ENCODE peak calls at places on chromosomes 1 and 21, in nine cellular contexts. One of them, this sample, is unnamed.

GRCh38 chr1:86866665-86867064 is 47.3 kb downstream of the SELENOF start:
- DNase-seq in IMR-90: peak; percentile 87
- DNase-seq in GM23248: peak; percentile 75
- DNase-seq in SK-N-SH: no peak
- DNase-seq in stomach: no peak
- DNase-seq in cardiac fibroblast: peak; percentile 85
- DNase-seq in transverse colon: no peak
- DNase-seq in pancreas: no peak
- DNase-seq in fibroblast of the aortic adventitia: peak; percentile 62
- DNase-seq in this sample: peak; percentile 85

GRCh38 chr1:225848044-225848955 is 33.9 kb downstream of the TMEM63A start:
- DNase-seq in transverse colon: no peak
- DNase-seq in pancreas: peak; percentile 54
- DNase-seq in fibroblast of the aortic adventitia: no peak
- DNase-seq in stomach: no peak
- DNase-seq in GM23248: peak; percentile 19
- DNase-seq in SK-N-SH: no peak
- DNase-seq in IMR-90: peak; percentile 56
- DNase-seq in cardiac fibroblast: no peak
- DNase-seq in this sample: peak; percentile 65

GRCh38 chr1:91732291-91732953 is 153.5 kb downstream of the TGFBR3 start:
- DNase-seq in stomach: no peak
- DNase-seq in pancreas: no peak
- DNase-seq in SK-N-SH: no peak
- DNase-seq in transverse colon: no peak
- DNase-seq in GM23248: peak; percentile 91
- DNase-seq in cardiac fibroblast: peak; percentile 67
- DNase-seq in IMR-90: peak; percentile 91
- DNase-seq in fibroblast of the aortic adventitia: peak; percentile 63
- DNase-seq in this sample: peak; percentile 91

GRCh38 chr1:94258873-94259331 is 21.5 kb upstream of the ARHGAP29 start:
- DNase-seq in cardiac fibroblast: peak; percentile 98
- DNase-seq in pancreas: no peak
- DNase-seq in GM23248: peak; percentile 93
- DNase-seq in fibroblast of the aortic adventitia: peak; percentile 98
- DNase-seq in IMR-90: peak; percentile 92
- DNase-seq in SK-N-SH: peak; percentile 31
- DNase-seq in transverse colon: peak; percentile 26
- DNase-seq in stomach: no peak
- DNase-seq in this sample: peak; percentile 96

GRCh38 chr21:45390121-45390751 is 14.7 kb upstream of the COL18A1 start:
- DNase-seq in cardiac fibroblast: no peak
- DNase-seq in SK-N-SH: no peak
- DNase-seq in transverse colon: no peak
- DNase-seq in GM23248: no peak
- DNase-seq in fibroblast of the aortic adventitia: no peak
- DNase-seq in pancreas: peak; percentile 49
- DNase-seq in IMR-90: no peak
- DNase-seq in stomach: no peak
- DNase-seq in this sample: no peak

GRCh38 chr1:170494369-170494768 is 37.6 kb upstream of the GORAB start:
- DNase-seq in pancreas: no peak
- DNase-seq in fibroblast of the aortic adventitia: peak; percentile 86
- DNase-seq in GM23248: no peak
- DNase-seq in SK-N-SH: no peak
- DNase-seq in transverse colon: peak; percentile 42
- DNase-seq in cardiac fibroblast: peak; percentile 63
- DNase-seq in IMR-90: peak; percentile 45
- DNase-seq in stomach: no peak
- DNase-seq in this sample: peak; percentile 23

GRCh38 chr1:41280189-41281032 is 38.3 kb upstream of the SCMH1 start:
- DNase-seq in transverse colon: no peak
- DNase-seq in fibroblast of the aortic adventitia: no peak
- DNase-seq in GM23248: no peak
- DNase-seq in cardiac fibroblast: no peak
- DNase-seq in stomach: no peak
- DNase-seq in IMR-90: no peak
- DNase-seq in pancreas: no peak
- DNase-seq in SK-N-SH: no peak
- DNase-seq in this sample: no peak

GRCh38 chr1:236280438-236281285 is 1.1 kb downstream of the ERO1B start:
- DNase-seq in IMR-90: no peak
- DNase-seq in GM23248: no peak
- DNase-seq in stomach: no peak
- DNase-seq in SK-N-SH: peak; percentile 23
- DNase-seq in cardiac fibroblast: no peak
- DNase-seq in fibroblast of the aortic adventitia: no peak
- DNase-seq in pancreas: peak; percentile 67
- DNase-seq in transverse colon: peak; percentile 12
- DNase-seq in this sample: no peak

GRCh38 chr1:44775930-44776748 is 799 bp downstream of the RPS8 start:
- DNase-seq in SK-N-SH: no peak
- DNase-seq in GM23248: peak; percentile 49
- DNase-seq in cardiac fibroblast: peak; percentile 36
- DNase-seq in stomach: no peak
- DNase-seq in transverse colon: peak; percentile 42
- DNase-seq in IMR-90: no peak
- DNase-seq in fibroblast of the aortic adventitia: peak; percentile 32
- DNase-seq in pancreas: peak; percentile 60
- DNase-seq in this sample: no peak

GRCh38 chr1:59266180-59266926 is 30.5 kb upstream of the FGGY start:
- DNase-seq in transverse colon: no peak
- DNase-seq in pancreas: no peak
- DNase-seq in IMR-90: no peak
- DNase-seq in cardiac fibroblast: no peak
- DNase-seq in GM23248: no peak
- DNase-seq in SK-N-SH: no peak
- DNase-seq in stomach: no peak
- DNase-seq in fibroblast of the aortic adventitia: no peak
- DNase-seq in this sample: no peak

GRCh38 chr1:143720087-143721023 is 251.4 kb downstream of the FAM72C start:
- DNase-seq in SK-N-SH: no peak
- DNase-seq in transverse colon: peak; percentile 44
- DNase-seq in cardiac fibroblast: no peak
- DNase-seq in IMR-90: peak; percentile 11
- DNase-seq in GM23248: peak; percentile 32
- DNase-seq in pancreas: peak; percentile 83
- DNase-seq in stomach: no peak
- DNase-seq in fibroblast of the aortic adventitia: no peak
- DNase-seq in this sample: no peak

GRCh38 chr1:244112646-244113045 is 61.6 kb downstream of the ZBTB18 start:
- DNase-seq in pancreas: no peak
- DNase-seq in fibroblast of the aortic adventitia: peak; percentile 78
- DNase-seq in GM23248: peak; percentile 67
- DNase-seq in stomach: no peak
- DNase-seq in IMR-90: peak; percentile 57
- DNase-seq in cardiac fibroblast: peak; percentile 59
- DNase-seq in SK-N-SH: no peak
- DNase-seq in transverse colon: no peak
- DNase-seq in this sample: peak; percentile 65

GRCh38 chr1:23673086-23673813 is 18.4 kb upstream of the RPL11 start:
- DNase-seq in cardiac fibroblast: peak; percentile 66
- DNase-seq in SK-N-SH: no peak
- DNase-seq in stomach: peak; percentile 58
- DNase-seq in pancreas: no peak
- DNase-seq in IMR-90: peak; percentile 69
- DNase-seq in transverse colon: peak; percentile 24
- DNase-seq in fibroblast of the aortic adventitia: peak; percentile 60
- DNase-seq in GM23248: peak; percentile 66
- DNase-seq in this sample: peak; percentile 75

GRCh38 chr1:203300441-203301330 is 4.6 kb upstream of the BTG2 start:
- DNase-seq in IMR-90: no peak
- DNase-seq in stomach: no peak
- DNase-seq in pancreas: no peak
- DNase-seq in SK-N-SH: no peak
- DNase-seq in cardiac fibroblast: no peak
- DNase-seq in GM23248: no peak
- DNase-seq in fibroblast of the aortic adventitia: no peak
- DNase-seq in transverse colon: no peak
- DNase-seq in this sample: no peak
- H3K4me3 ChIP-seq in IMR-90: no peak overlapping the region
- H3K4me3 ChIP-seq in stomach: no peak overlapping the region
- H3K4me3 ChIP-seq in pancreas: no peak overlapping the region
- H3K4me3 ChIP-seq in SK-N-SH: no peak overlapping the region
- H3K4me3 ChIP-seq in cardiac fibroblast: no peak overlapping the region
- H3K4me3 ChIP-seq in GM23248: no peak overlapping the region
- H3K4me3 ChIP-seq in fibroblast of the aortic adventitia: no peak overlapping the region
- H3K4me3 ChIP-seq in transverse colon: no peak overlapping the region
- H3K4me3 ChIP-seq in this sample: no peak overlapping the region

DNA sequence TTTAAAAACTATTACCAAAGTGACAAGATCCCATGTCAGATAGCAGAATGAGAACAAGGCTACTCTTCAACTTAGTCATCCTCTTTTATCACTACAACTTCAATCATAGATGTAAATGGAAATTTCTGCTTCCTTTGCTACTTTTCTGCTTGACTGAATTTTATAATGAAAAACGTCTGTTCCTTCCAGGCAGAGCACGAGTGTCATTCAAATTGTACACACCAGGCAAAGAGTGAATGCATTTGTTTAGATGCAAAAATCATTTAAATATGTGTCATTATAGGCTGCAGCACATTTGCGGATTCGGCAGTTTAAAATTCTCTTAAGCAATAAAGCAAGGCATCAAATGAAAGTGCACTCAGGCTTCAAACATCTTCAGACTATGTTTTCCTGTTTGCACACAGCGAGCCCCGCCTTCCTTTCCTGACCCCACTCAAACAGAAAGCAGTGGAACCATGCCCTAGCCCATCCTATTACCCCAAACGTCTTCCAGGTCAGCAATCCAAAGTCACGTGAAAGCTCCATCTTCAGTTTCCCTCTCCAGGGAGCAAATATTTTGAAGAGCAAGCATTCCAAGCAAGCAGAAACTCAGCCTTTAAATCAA is 99.6 kb downstream of the APP start:
- DNase-seq in IMR-90: peak; percentile 45
- DNase-seq in cardiac fibroblast: peak; percentile 68
- DNase-seq in SK-N-SH: peak; percentile 28
- DNase-seq in stomach: no peak
- DNase-seq in GM23248: peak; percentile 66
- DNase-seq in pancreas: no peak
- DNase-seq in transverse colon: peak; percentile 35
- DNase-seq in fibroblast of the aortic adventitia: peak; percentile 62
- DNase-seq in this sample: peak; percentile 66
- H3K4me3 ChIP-seq in IMR-90: peak overlapping the region; percentile 8
- H3K4me3 ChIP-seq in cardiac fibroblast: no peak overlapping the region
- H3K4me3 ChIP-seq in SK-N-SH: peak overlapping the region; percentile 6
- H3K4me3 ChIP-seq in stomach: no peak overlapping the region
- H3K4me3 ChIP-seq in GM23248: peak overlapping the region; percentile 48
- H3K4me3 ChIP-seq in pancreas: no peak overlapping the region
- H3K4me3 ChIP-seq in transverse colon: no peak overlapping the region
- H3K4me3 ChIP-seq in fibroblast of the aortic adventitia: no peak overlapping the region
- H3K4me3 ChIP-seq in this sample: peak overlapping the region; percentile 43

GRCh38 chr1:54980046-54980527 is 341 bp upstream of the TMEM61 start:
- DNase-seq in fibroblast of the aortic adventitia: no peak
- DNase-seq in cardiac fibroblast: no peak
- DNase-seq in SK-N-SH: no peak
- DNase-seq in pancreas: peak; percentile 26
- DNase-seq in IMR-90: no peak
- DNase-seq in stomach: no peak
- DNase-seq in GM23248: no peak
- DNase-seq in transverse colon: no peak
- DNase-seq in this sample: no peak
- H3K4me3 ChIP-seq in fibroblast of the aortic adventitia: peak overlapping the region; percentile 41
- H3K4me3 ChIP-seq in cardiac fibroblast: peak overlapping the region; percentile 26
- H3K4me3 ChIP-seq in SK-N-SH: peak overlapping the region; percentile 40
- H3K4me3 ChIP-seq in pancreas: peak overlapping the region; percentile 31
- H3K4me3 ChIP-seq in IMR-90: no peak overlapping the region
- H3K4me3 ChIP-seq in stomach: peak overlapping the region; percentile 62
- H3K4me3 ChIP-seq in GM23248: peak overlapping the region; percentile 44
- H3K4me3 ChIP-seq in transverse colon: peak overlapping the region; percentile 40
- H3K4me3 ChIP-seq in this sample: peak overlapping the region; percentile 29

DNA sequence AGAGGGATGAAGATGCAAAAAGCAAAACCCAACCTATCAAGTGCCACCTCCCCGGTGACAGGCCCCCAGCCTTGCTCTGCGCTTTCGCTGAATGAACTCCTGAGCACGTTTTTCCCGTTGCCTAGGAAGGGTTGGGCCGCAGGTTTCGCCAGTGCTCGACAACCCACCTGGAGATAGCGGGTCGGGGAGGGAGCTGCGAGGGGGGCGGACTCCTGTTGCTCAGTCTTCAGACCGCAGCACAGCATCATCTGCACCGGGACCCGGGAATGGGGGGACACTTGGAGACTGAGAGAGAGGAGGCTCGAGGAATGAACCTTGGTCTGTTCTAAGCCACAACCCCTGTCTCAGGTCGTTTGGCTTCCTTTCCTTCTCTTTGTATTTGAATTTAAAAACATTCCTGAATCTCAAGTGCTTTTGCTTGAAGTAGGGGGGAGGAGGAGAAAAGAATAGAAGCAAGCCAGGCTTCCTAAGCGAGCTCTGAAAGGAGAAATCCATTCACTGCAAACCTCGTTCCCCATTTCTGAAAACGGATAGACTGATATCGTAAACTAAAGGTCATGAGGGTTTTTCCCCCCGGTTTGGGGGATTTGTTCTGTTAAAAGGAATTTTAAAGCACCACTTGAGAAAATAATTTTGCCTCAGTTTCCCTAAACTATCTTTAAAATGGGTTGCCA is 1.2 kb downstream of the AK5 start:
- DNase-seq in fibroblast of the aortic adventitia: no peak
- DNase-seq in cardiac fibroblast: peak; percentile 14
- DNase-seq in stomach: no peak
- DNase-seq in SK-N-SH: peak; percentile 47
- DNase-seq in pancreas: peak; percentile 55
- DNase-seq in IMR-90: peak; percentile 5
- DNase-seq in GM23248: peak; percentile 46
- DNase-seq in transverse colon: no peak
- DNase-seq in this sample: peak; percentile 47
- H3K4me3 ChIP-seq in fibroblast of the aortic adventitia: peak overlapping the region; percentile 76
- H3K4me3 ChIP-seq in cardiac fibroblast: peak overlapping the region; percentile 86
- H3K4me3 ChIP-seq in stomach: peak overlapping the region; percentile 48
- H3K4me3 ChIP-seq in SK-N-SH: peak overlapping the region; percentile 63
- H3K4me3 ChIP-seq in pancreas: no peak overlapping the region
- H3K4me3 ChIP-seq in IMR-90: peak overlapping the region; percentile 91
- H3K4me3 ChIP-seq in GM23248: peak overlapping the region; percentile 93
- H3K4me3 ChIP-seq in transverse colon: no peak overlapping the region
- H3K4me3 ChIP-seq in this sample: peak overlapping the region; percentile 77

DNA sequence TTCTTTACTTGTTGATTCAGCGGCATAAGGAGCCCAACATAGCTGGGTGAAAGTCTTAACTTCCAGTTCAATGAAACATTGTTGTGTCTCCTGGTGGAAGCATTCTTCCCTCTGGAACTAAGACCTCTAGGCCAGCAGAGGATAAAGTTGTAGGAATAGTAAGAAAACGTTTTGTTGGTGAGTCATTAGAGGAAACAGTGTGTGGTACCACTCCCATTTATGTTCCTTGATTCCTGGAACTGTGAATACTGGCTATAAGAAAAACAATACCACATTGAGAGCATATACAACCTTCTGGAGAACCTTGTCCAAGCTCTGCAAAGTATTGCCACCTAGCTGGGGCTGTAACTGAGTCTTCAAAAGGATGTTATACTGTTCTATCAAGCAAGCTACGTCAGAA is 737.4 kb upstream of the ZP4 start:
- DNase-seq in GM23248: no peak
- DNase-seq in transverse colon: no peak
- DNase-seq in pancreas: no peak
- DNase-seq in fibroblast of the aortic adventitia: peak; percentile 39
- DNase-seq in stomach: no peak
- DNase-seq in IMR-90: no peak
- DNase-seq in cardiac fibroblast: peak; percentile 41
- DNase-seq in SK-N-SH: no peak
- DNase-seq in this sample: no peak
- H3K4me3 ChIP-seq in GM23248: no peak overlapping the region
- H3K4me3 ChIP-seq in transverse colon: no peak overlapping the region
- H3K4me3 ChIP-seq in pancreas: no peak overlapping the region
- H3K4me3 ChIP-seq in fibroblast of the aortic adventitia: no peak overlapping the region
- H3K4me3 ChIP-seq in stomach: no peak overlapping the region
- H3K4me3 ChIP-seq in IMR-90: no peak overlapping the region
- H3K4me3 ChIP-seq in cardiac fibroblast: no peak overlapping the region
- H3K4me3 ChIP-seq in SK-N-SH: no peak overlapping the region
- H3K4me3 ChIP-seq in this sample: no peak overlapping the region

This sample was measured in foreskin fibroblast.